ENCODE peak calls at places on chromosome 16, in five cellular contexts. One of them, this sample, is unnamed. For H3K9me3, the result is how much of the 10 kb centered on the place peaks cover.

GRCh38 chr16:20409398-20410152 is at the start of gene ACSM5:
- DNase-seq in GM23248: no peak
- DNase-seq in adipocyte: no peak
- DNase-seq in ascending aorta: no peak
- DNase-seq in IMR-90: no peak
- DNase-seq in this sample: no peak

GRCh38 chr16:80107900-80108299 is 432.9 kb upstream of the DYNLRB2 start:
- DNase-seq in GM23248: peak
- DNase-seq in adipocyte: no peak
- DNase-seq in ascending aorta: no peak
- DNase-seq in IMR-90: no peak
- DNase-seq in this sample: no peak

GRCh38 chr16:53840472-53840871 is 136.5 kb downstream of the FTO start:
- DNase-seq in GM23248: no peak
- DNase-seq in adipocyte: no peak
- DNase-seq in ascending aorta: no peak
- DNase-seq in IMR-90: no peak
- DNase-seq in this sample: no peak

GRCh38 chr16:78505544-78506371 is 406.3 kb downstream of the WWOX start:
- DNase-seq in GM23248: peak
- DNase-seq in adipocyte: no peak
- DNase-seq in ascending aorta: peak
- DNase-seq in IMR-90: no peak
- DNase-seq in this sample: peak

GRCh38 chr16:83136419-83136818 is 509.6 kb downstream of the CDH13 start:
- DNase-seq in GM23248: no peak
- DNase-seq in adipocyte: no peak
- DNase-seq in ascending aorta: no peak
- DNase-seq in IMR-90: no peak
- DNase-seq in this sample: no peak

GRCh38 chr16:56041556-56042140 is 149.6 kb upstream of the GNAO1 start:
- DNase-seq in GM23248: peak
- DNase-seq in adipocyte: peak
- DNase-seq in ascending aorta: no peak
- DNase-seq in IMR-90: no peak
- DNase-seq in this sample: no peak

GRCh38 chr16:22945361-22945760 is 131.4 kb downstream of the HS3ST2 start:
- DNase-seq in GM23248: peak
- DNase-seq in adipocyte: no peak
- DNase-seq in ascending aorta: no peak
- DNase-seq in IMR-90: no peak
- DNase-seq in this sample: no peak

GRCh38 chr16:84487358-84487757 is 17.1 kb downstream of the MEAK7 start:
- DNase-seq in GM23248: no peak
- DNase-seq in adipocyte: no peak
- DNase-seq in ascending aorta: no peak
- DNase-seq in IMR-90: no peak
- DNase-seq in this sample: no peak

GRCh38 chr16:22614271-22614947 is 103.7 kb downstream of the NPIPB5 start:
- DNase-seq in GM23248: no peak
- DNase-seq in adipocyte: no peak
- DNase-seq in ascending aorta: peak
- DNase-seq in IMR-90: no peak
- DNase-seq in this sample: no peak

GRCh38 chr16:59224426-59224825 is 490.3 kb upstream of the GOT2 start:
- DNase-seq in GM23248: no peak
- DNase-seq in adipocyte: no peak
- DNase-seq in ascending aorta: no peak
- DNase-seq in IMR-90: no peak
- DNase-seq in this sample: no peak

GRCh38 chr16:80723981-80724380 is 80.4 kb downstream of the CDYL2 start:
- DNase-seq in GM23248: no peak
- DNase-seq in adipocyte: no peak
- DNase-seq in ascending aorta: no peak
- DNase-seq in IMR-90: no peak
- DNase-seq in this sample: no peak

GRCh38 chr16:27576729-27577128 is 26.8 kb downstream of the KATNIP start:
- DNase-seq in GM23248: no peak
- DNase-seq in adipocyte: no peak
- DNase-seq in ascending aorta: no peak
- DNase-seq in IMR-90: no peak
- DNase-seq in this sample: no peak

GRCh38 chr16:70258065-70258464 is 6.3 kb upstream of the EXOSC6 start:
- DNase-seq in GM23248: no peak
- DNase-seq in adipocyte: no peak
- DNase-seq in ascending aorta: peak
- DNase-seq in IMR-90: no peak
- DNase-seq in this sample: no peak

GRCh38 chr16:49664221-49665215 is 191.4 kb downstream of the ZNF423 start:
- DNase-seq in GM23248: peak
- DNase-seq in adipocyte: no peak
- DNase-seq in ascending aorta: no peak
- DNase-seq in IMR-90: no peak
- DNase-seq in this sample: no peak

GRCh38 chr16:67104061-67104460 is 5.7 kb upstream of the PHAF1 start:
- DNase-seq in GM23248: peak
- DNase-seq in adipocyte: peak
- DNase-seq in ascending aorta: no peak
- DNase-seq in IMR-90: peak
- DNase-seq in this sample: no peak

GRCh38 chr16:17426451-17426850 is 44.3 kb downstream of the XYLT1 start:
- DNase-seq in GM23248: no peak
- DNase-seq in adipocyte: no peak
- DNase-seq in ascending aorta: no peak
- DNase-seq in IMR-90: no peak
- DNase-seq in this sample: no peak

GRCh38 chr16:1188781-1189189 is 35.9 kb downstream of the CACNA1H start:
- DNase-seq in GM23248: peak
- DNase-seq in adipocyte: peak
- DNase-seq in ascending aorta: no peak
- DNase-seq in IMR-90: peak
- DNase-seq in this sample: peak

GRCh38 chr16:4936991-4937781 is at the start of gene PPL:
- DNase-seq in GM23248: no peak
- DNase-seq in adipocyte: no peak
- DNase-seq in ascending aorta: no peak
- DNase-seq in IMR-90: no peak
- DNase-seq in this sample: peak

GRCh38 chr16:68235882-68236803 is at the start of gene ESRP2:
- DNase-seq in GM23248: peak
- DNase-seq in adipocyte: no peak
- DNase-seq in ascending aorta: peak
- DNase-seq in IMR-90: no peak
- DNase-seq in this sample: peak

GRCh38 chr16:88773812-88774291 is 11.2 kb downstream of the PIEZO1 start:
- DNase-seq in GM23248: peak
- DNase-seq in adipocyte: peak
- DNase-seq in ascending aorta: no peak
- DNase-seq in IMR-90: peak
- DNase-seq in this sample: peak

GRCh38 chr16:84820305-84820684 is 510 bp downstream of the CRISPLD2 start:
- DNase-seq in GM23248: peak
- DNase-seq in adipocyte: peak
- DNase-seq in ascending aorta: no peak
- DNase-seq in IMR-90: no peak
- DNase-seq in this sample: no peak

GRCh38 chr16:23965137-23965733 is 129.5 kb downstream of the PRKCB start:
- DNase-seq in GM23248: no peak
- DNase-seq in adipocyte: no peak
- DNase-seq in ascending aorta: no peak
- DNase-seq in IMR-90: no peak
- DNase-seq in this sample: no peak

GRCh38 chr16:23959801-23960072 is 124.0 kb downstream of the PRKCB start:
- DNase-seq in GM23248: no peak
- DNase-seq in adipocyte: no peak
- DNase-seq in ascending aorta: no peak
- DNase-seq in IMR-90: no peak
- DNase-seq in this sample: no peak

GRCh38 chr16:23960081-23960499 is 124.3 kb downstream of the PRKCB start:
- DNase-seq in GM23248: no peak
- DNase-seq in adipocyte: no peak
- DNase-seq in ascending aorta: no peak
- DNase-seq in IMR-90: no peak
- DNase-seq in this sample: no peak

GRCh38 chr16:23959069-23959800 is 123.5 kb downstream of the PRKCB start:
- DNase-seq in GM23248: no peak
- DNase-seq in adipocyte: no peak
- DNase-seq in ascending aorta: no peak
- DNase-seq in IMR-90: no peak
- DNase-seq in this sample: no peak

GRCh38 chr16:23962001-23962400 is 126.2 kb downstream of the PRKCB start:
- DNase-seq in GM23248: no peak
- DNase-seq in adipocyte: no peak
- DNase-seq in ascending aorta: no peak
- DNase-seq in IMR-90: no peak
- DNase-seq in this sample: no peak
- H3K4me3 ChIP-seq in GM23248: no peak
- H3K4me3 ChIP-seq in adipocyte: no peak
- H3K4me3 ChIP-seq in ascending aorta: no peak
- H3K4me3 ChIP-seq in IMR-90: no peak
- H3K4me3 ChIP-seq in this sample: no peak

DNA sequence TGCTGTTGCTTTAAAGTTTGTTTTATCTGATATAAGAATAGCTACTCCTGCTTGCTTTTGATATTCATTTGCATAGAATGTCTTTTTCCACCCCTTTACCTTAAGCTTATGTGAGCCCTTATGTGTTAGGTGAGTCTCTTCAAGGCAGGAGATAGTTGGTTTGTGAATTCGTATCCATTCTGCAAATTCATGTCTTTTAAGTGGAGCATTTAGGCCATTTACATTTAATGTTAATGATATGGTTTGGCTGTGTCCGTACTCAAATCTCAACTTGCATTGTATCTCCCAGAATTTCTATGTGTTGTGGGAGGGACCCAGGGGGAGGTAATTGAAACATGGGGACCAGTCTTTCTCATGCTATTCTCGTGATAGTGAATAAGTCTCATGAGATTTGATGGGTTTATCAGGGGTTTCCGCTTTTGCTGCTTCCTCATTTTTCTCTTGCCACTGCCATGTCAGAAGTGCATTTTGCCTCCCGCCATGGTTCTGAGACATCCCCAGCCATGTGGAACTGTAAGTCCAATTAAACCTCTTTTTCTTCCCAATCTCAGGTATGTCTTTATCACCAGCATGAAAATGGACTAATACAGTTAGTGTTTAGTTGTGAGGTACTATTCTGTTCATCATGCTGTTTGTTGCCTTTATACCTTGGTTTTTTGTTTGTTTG is 27.2 kb downstream of the ATF7IP2 start:
- DNase-seq in GM23248: no peak
- DNase-seq in adipocyte: no peak
- DNase-seq in ascending aorta: no peak
- DNase-seq in IMR-90: no peak
- DNase-seq in this sample: no peak
- H3K9me3 ChIP-seq in GM23248: under half
- H3K9me3 ChIP-seq in adipocyte: half or more
- H3K9me3 ChIP-seq in ascending aorta: under half
- H3K9me3 ChIP-seq in IMR-90: under half
- H3K9me3 ChIP-seq in this sample: half or more

GRCh38 chr16:51180719-51181494 is 29.8 kb upstream of the SALL1 start:
- DNase-seq in GM23248: no peak
- DNase-seq in adipocyte: no peak
- DNase-seq in ascending aorta: no peak
- DNase-seq in IMR-90: no peak
- DNase-seq in this sample: no peak

GRCh38 chr16:51181495-51181795 is 30.4 kb upstream of the SALL1 start:
- DNase-seq in GM23248: no peak
- DNase-seq in adipocyte: no peak
- DNase-seq in ascending aorta: no peak
- DNase-seq in IMR-90: peak
- DNase-seq in this sample: no peak

GRCh38 chr16:51184702-51185433 is 33.8 kb upstream of the SALL1 start:
- DNase-seq in GM23248: no peak
- DNase-seq in adipocyte: no peak
- DNase-seq in ascending aorta: no peak
- DNase-seq in IMR-90: no peak
- DNase-seq in this sample: no peak
- H3K4me3 ChIP-seq in GM23248: no peak
- H3K4me3 ChIP-seq in adipocyte: no peak
- H3K4me3 ChIP-seq in ascending aorta: no peak
- H3K4me3 ChIP-seq in IMR-90: no peak
- H3K4me3 ChIP-seq in this sample: no peak

GRCh38 chr16:74773431-74774222 is 993 bp downstream of the FA2H start:
- DNase-seq in GM23248: no peak
- DNase-seq in adipocyte: no peak
- DNase-seq in ascending aorta: no peak
- DNase-seq in IMR-90: no peak
- DNase-seq in this sample: no peak
- H3K9me3 ChIP-seq in GM23248: under half
- H3K9me3 ChIP-seq in adipocyte: under half
- H3K9me3 ChIP-seq in ascending aorta: under half
- H3K9me3 ChIP-seq in IMR-90: under half
- H3K9me3 ChIP-seq in this sample: under half

GRCh38 chr16:71449020-71449419 is 7.2 kb upstream of the TLE7 start:
- DNase-seq in GM23248: no peak
- DNase-seq in adipocyte: peak
- DNase-seq in ascending aorta: no peak
- DNase-seq in IMR-90: no peak
- DNase-seq in this sample: no peak

GRCh38 chr16:71443714-71444113 is 1.9 kb upstream of the TLE7 start:
- DNase-seq in GM23248: no peak
- DNase-seq in adipocyte: no peak
- DNase-seq in ascending aorta: no peak
- DNase-seq in IMR-90: no peak
- DNase-seq in this sample: no peak

GRCh38 chr16:71453051-71453450 is 9.0 kb downstream of the ZNF23 start:
- DNase-seq in GM23248: no peak
- DNase-seq in adipocyte: no peak
- DNase-seq in ascending aorta: no peak
- DNase-seq in IMR-90: peak
- DNase-seq in this sample: no peak

GRCh38 chr16:71448274-71448866 is 6.5 kb upstream of the TLE7 start:
- DNase-seq in GM23248: no peak
- DNase-seq in adipocyte: no peak
- DNase-seq in ascending aorta: no peak
- DNase-seq in IMR-90: no peak
- DNase-seq in this sample: no peak
- H3K4me3 ChIP-seq in GM23248: peak
- H3K4me3 ChIP-seq in adipocyte: peak
- H3K4me3 ChIP-seq in ascending aorta: peak
- H3K4me3 ChIP-seq in IMR-90: no peak
- H3K4me3 ChIP-seq in this sample: no peak

GRCh38 chr16:9153502-9153864 is 62.0 kb downstream of the HAPSTR1 start:
- DNase-seq in GM23248: no peak
- DNase-seq in adipocyte: no peak
- DNase-seq in ascending aorta: no peak
- DNase-seq in IMR-90: no peak
- DNase-seq in this sample: no peak

GRCh38 chr16:9152649-9153501 is 61.4 kb downstream of the HAPSTR1 start:
- DNase-seq in GM23248: no peak
- DNase-seq in adipocyte: no peak
- DNase-seq in ascending aorta: no peak
- DNase-seq in IMR-90: no peak
- DNase-seq in this sample: no peak

GRCh38 chr16:9151597-9151996 is 60.2 kb downstream of the HAPSTR1 start:
- DNase-seq in GM23248: peak
- DNase-seq in adipocyte: no peak
- DNase-seq in ascending aorta: no peak
- DNase-seq in IMR-90: peak
- DNase-seq in this sample: no peak

GRCh38 chr16:9148376-9149015 is 57.1 kb downstream of the HAPSTR1 start:
- DNase-seq in GM23248: no peak
- DNase-seq in adipocyte: no peak
- DNase-seq in ascending aorta: no peak
- DNase-seq in IMR-90: no peak
- DNase-seq in this sample: no peak

GRCh38 chr16:9151074-9151473 is 59.6 kb downstream of the HAPSTR1 start:
- DNase-seq in GM23248: no peak
- DNase-seq in adipocyte: no peak
- DNase-seq in ascending aorta: no peak
- DNase-seq in IMR-90: no peak
- DNase-seq in this sample: no peak
- H3K9me3 ChIP-seq in GM23248: under half
- H3K9me3 ChIP-seq in adipocyte: under half
- H3K9me3 ChIP-seq in ascending aorta: under half
- H3K9me3 ChIP-seq in IMR-90: under half
- H3K9me3 ChIP-seq in this sample: under half

This sample was measured in lower lobe of right lung.